ENCODE peak calls at places on chromosomes 12 and 14, in four cellular contexts. Q, N, H and K are unnamed samples.

GRCh38 chr12:111437816-111438454 is 32.2 kb downstream of the SH2B3 start:
- DNase-seq in Q (no peak), N (no peak), H (no peak), K (no peak)

GRCh38 chr14:74411671-74412070 is 14.3 kb downstream of the SYNDIG1L start:
- DNase-seq in Q (no peak), N (no peak), H (no peak), K (no peak)

GRCh38 chr14:91311284-91311662 is 66.8 kb upstream of the GPR68 start:
- DNase-seq in Q (no peak), N (no peak), H (no peak), K (no peak)

GRCh38 chr12:52434096-52434733 is at the start of gene KRT75:
- DNase-seq in Q (peak), N (no peak), H (no peak), K (no peak)

GRCh38 chr12:56874821-56875220 is 59.4 kb downstream of the SDR9C7 start:
- DNase-seq in Q (no peak), N (no peak), H (no peak), K (no peak)

GRCh38 chr14:24959791-24960331 is 90.1 kb downstream of the STXBP6 start:
- DNase-seq in Q (no peak), N (no peak), H (no peak), K (no peak)

GRCh38 chr12:68766646-68767045 is 20.7 kb downstream of the SLC35E3 start:
- DNase-seq in Q (no peak), N (no peak), H (no peak), K (no peak)

GRCh38 chr12:66467932-66468331 is 165.6 kb downstream of the HELB start:
- DNase-seq in Q (no peak), N (no peak), H (peak), K (no peak)

GRCh38 chr12:57454566-57455373 is at the start of gene INHBE:
- DNase-seq in Q (no peak), N (no peak), H (peak), K (peak)

GRCh38 chr14:102192840-102193502 is 53.3 kb downstream of the WDR20 start:
- DNase-seq in Q (no peak), N (no peak), H (no peak), K (no peak)
- H3K27ac ChIP-seq in Q (no peak), N (no peak), H (no peak), K (no peak)

GRCh38 chr12:120259418-120260202 is 5.9 kb downstream of the PXN start:
- DNase-seq in Q (no peak), N (peak), H (no peak), K (no peak)
- H3K27ac ChIP-seq in Q (peak), N (peak), H (no peak), K (no peak)

DNA sequence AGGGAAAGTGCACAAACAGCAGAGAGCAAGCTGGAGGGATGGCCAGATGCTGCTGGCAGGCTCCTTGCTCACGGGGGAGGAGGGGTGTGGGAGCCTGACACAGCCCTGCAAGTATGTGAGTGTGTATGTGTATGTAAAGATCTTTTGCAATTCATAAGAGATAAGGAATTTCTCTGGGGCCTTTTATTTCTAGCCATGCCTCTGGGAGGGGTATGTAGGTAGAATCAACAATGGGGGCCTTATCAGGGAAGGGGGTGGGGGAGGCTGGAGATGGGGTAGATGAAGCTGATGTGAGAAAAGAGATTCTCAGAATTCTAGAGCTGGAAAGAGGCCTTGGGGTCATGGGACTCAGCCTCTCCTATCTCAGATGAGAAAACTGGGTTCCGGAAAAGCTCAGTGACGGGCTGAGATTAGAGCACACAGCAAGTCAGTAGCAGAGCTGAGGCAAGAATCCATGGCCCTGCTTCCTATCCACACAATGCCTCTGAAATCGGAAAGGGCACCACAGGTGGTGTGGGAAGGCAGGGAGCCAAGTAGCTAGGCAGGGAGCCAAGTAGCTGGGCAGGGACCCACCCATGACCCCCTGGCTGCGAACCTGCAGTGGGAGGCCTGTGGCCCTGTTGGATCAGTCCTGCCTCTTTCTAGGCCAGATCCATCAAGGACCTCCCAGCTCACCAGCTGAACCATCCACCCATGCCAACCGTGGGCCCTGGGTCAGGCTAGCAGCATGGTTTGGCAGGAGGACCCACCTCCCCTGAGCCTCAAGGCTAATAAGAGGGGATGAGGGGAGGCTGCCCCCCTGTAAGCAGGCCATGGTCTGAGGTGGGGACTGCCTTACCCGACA is 54.7 kb downstream of the PLEKHG3 start:
- DNase-seq in Q (no peak), N (peak), H (peak), K (no peak)
- H3K27ac ChIP-seq in Q (peak), N (peak), H (peak), K (no peak)

DNA sequence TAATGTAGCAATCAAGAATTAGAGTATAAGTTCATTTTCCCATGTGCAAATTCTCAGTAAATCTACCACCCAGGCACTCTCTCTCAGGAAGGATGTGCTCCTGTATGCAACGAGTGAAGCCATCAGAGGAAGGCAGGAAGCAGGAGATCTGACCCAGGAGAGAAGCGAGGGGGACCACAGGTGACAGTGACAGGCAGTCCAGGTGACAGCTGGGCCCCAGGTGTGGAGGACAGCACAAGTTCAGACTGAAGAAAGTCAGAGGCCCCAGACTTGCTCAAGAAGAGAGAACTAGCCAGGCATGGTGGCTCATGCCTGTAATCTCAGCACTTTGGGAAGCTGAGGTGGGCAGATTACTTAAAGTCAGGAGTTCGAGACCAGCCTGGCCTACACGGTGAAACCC is 13.8 kb downstream of the CLMN start:
- DNase-seq in Q (no peak), N (no peak), H (no peak), K (no peak)
- H3K27ac ChIP-seq in Q (no peak), N (peak), H (no peak), K (peak)